ENCODE peak calls at places on chromosomes 13 and 19, in five cellular contexts. M is GM12891, J is anterior cingulate cortex, B is activated B cell treated with CpG ODN at 0.5 μM for 24 hours, Q is G401. T is an unnamed sample.

GRCh38 chr13:110627351-110627750 is 12.0 kb downstream of the NAXD start:
- DNase-seq in B (no peak), Q (no peak), J (no peak), M (no peak), T (no peak)

GRCh38 chr13:31885994-31886393 is 145.6 kb upstream of the FRY start:
- DNase-seq in Q (peak), M (no peak), J (no peak), B (no peak), T (no peak)

GRCh38 chr19:42634409-42635232 is 39.9 kb upstream of the CEACAM8 start:
- DNase-seq in Q (peak), J (no peak), B (no peak), M (peak), T (peak)

GRCh38 chr13:50801087-50801931 is 42.2 kb downstream of the DLEU7 start:
- DNase-seq in Q (peak), J (no peak), B (peak), M (no peak), T (peak)

GRCh38 chr19:38734176-38734425 is 10.2 kb downstream of the CAPN12 start:
- DNase-seq in B (no peak), M (no peak), Q (no peak), J (no peak), T (no peak)

GRCh38 chr19:13036366-13036976 is 41.2 kb downstream of the NFIX start:
- DNase-seq in B (no peak), M (no peak), J (no peak), Q (peak), T (peak)

GRCh38 chr19:1453525-1454371 is 3.8 kb downstream of the APC2 start:
- DNase-seq in Q (no peak), M (no peak), J (peak), B (no peak), T (no peak)

GRCh38 chr19:48858984-48859710 is 9.3 kb downstream of the PLEKHA4 start:
- DNase-seq in B (peak), M (peak), Q (no peak), J (no peak), T (peak)

GRCh38 chr13:98492335-98493034 is 84.4 kb downstream of the STK24 start:
- DNase-seq in Q (no peak), M (no peak), B (no peak), J (no peak), T (no peak)

GRCh38 chr19:39301021-39301420 is 4.8 kb downstream of the IFNL1 start:
- DNase-seq in M (no peak), Q (no peak), B (no peak), J (no peak), T (no peak)

GRCh38 chr13:51096131-51096530 is 14.9 kb downstream of the C13orf42 start:
- DNase-seq in Q (no peak), B (no peak), M (no peak), J (no peak), T (no peak)

GRCh38 chr19:12272980-12273901 is 21.4 kb downstream of the ZNF44 start:
- DNase-seq in B (no peak), Q (no peak), J (no peak), M (no peak), T (no peak)

GRCh38 chr13:44106231-44107152 is 226.8 kb downstream of the LACC1 start:
- DNase-seq in M (no peak), B (no peak), Q (no peak), J (no peak), T (no peak)